ENCODE peak calls at places on chromosome 3, in four cellular contexts. M is fibroblast of pulmonary artery, P is NCI-H524, X is GM23248. L is an unnamed sample.
A peak's percentile ranks its signal among the peaks of the same experiment; 100 is the strongest.

GRCh38 chr3:194310516-194310915 is 40.6 kb downstream of the CPN2 start:
- DNase-seq in P (no peak), X (no peak), M (no peak), L (no peak)

GRCh38 chr3:42300013-42300412 is 34.0 kb upstream of the CCK start:
- DNase-seq in M (peak; percentile 61), X (peak; percentile 46), P (no peak), L (peak; percentile 35)

GRCh38 chr3:162632672-162633071 is 1136.1 kb downstream of the OTOL1 start:
- DNase-seq in P (no peak), X (peak; percentile 20), M (no peak), L (peak; percentile 56)

GRCh38 chr3:197540961-197541377 is 14.8 kb downstream of the BDH1 start:
- DNase-seq in M (no peak), P (no peak), X (no peak), L (no peak)

GRCh38 chr3:128763967-128764366 is 38.0 kb downstream of the RAB7A start:
- DNase-seq in X (no peak), P (no peak), M (no peak), L (no peak)

GRCh38 chr3:160374472-160374871 is 24.6 kb downstream of the IFT80 start:
- DNase-seq in X (peak; percentile 11), M (no peak), P (no peak), L (no peak)

GRCh38 chr3:110198717-110199587 is 861.6 kb upstream of the DPPA4 start:
- DNase-seq in X (no peak), P (no peak), M (no peak), L (no peak)

GRCh38 chr3:134333522-134334181 is 40.6 kb downstream of the AMOTL2 start:
- DNase-seq in P (no peak), M (peak; percentile 90), X (peak; percentile 89), L (peak; percentile 81)

GRCh38 chr3:170641510-170642236 is 55.8 kb upstream of the SLC7A14 start:
- DNase-seq in X (peak; percentile 62), M (no peak), P (no peak), L (no peak)

GRCh38 chr3:72487078-72487765 is 361.0 kb downstream of the SHQ1 start:
- DNase-seq in X (peak; percentile 94), M (peak; percentile 82), P (no peak), L (peak; percentile 79)

GRCh38 chr3:20890124-20890523 is 704.1 kb upstream of the SGO1 start:
- DNase-seq in P (no peak), M (no peak), X (no peak), L (no peak)

GRCh38 chr3:9226326-9226725 is 23.1 kb downstream of the SRGAP3 start:
- DNase-seq in X (peak; percentile 74), M (peak; percentile 50), P (no peak), L (peak; percentile 11)

GRCh38 chr3:141302364-141303141 is 65.8 kb upstream of the ZBTB38 start:
- DNase-seq in P (no peak), M (peak; percentile 71), X (peak; percentile 91), L (peak; percentile 55)

GRCh38 chr3:66320390-66320789 is 99.6 kb downstream of the SLC25A26 start:
- DNase-seq in X (no peak), P (no peak), M (no peak), L (no peak)

GRCh38 chr3:99868438-99868723 is 50.7 kb downstream of the CMSS1 start:
- DNase-seq in X (peak; percentile 49), M (peak; percentile 47), P (peak; percentile 8), L (no peak)

GRCh38 chr3:127475975-127476374 is 114.6 kb downstream of the TPRA1 start:
- DNase-seq in X (no peak), M (no peak), P (no peak), L (no peak)

GRCh38 chr3:177893321-177893720 is 642.9 kb upstream of the KCNMB2 start:
- DNase-seq in M (peak; percentile 7), P (no peak), X (peak; percentile 4), L (no peak)

GRCh38 chr3:16793321-16793720 is 91.4 kb upstream of the PLCL2 start:
- DNase-seq in P (no peak), X (no peak), M (no peak), L (no peak)

GRCh38 chr3:126908752-126909275 is 74.1 kb upstream of the PLXNA1 start:
- DNase-seq in P (no peak), M (no peak), X (no peak), L (no peak)

GRCh38 chr3:188685789-188686188 is 486.0 kb upstream of the TPRG1 start:
- DNase-seq in P (no peak), M (no peak), X (no peak), L (no peak)

GRCh38 chr3:126474498-126475410 is 937 bp downstream of the ZXDC start:
- DNase-seq in M (peak; percentile 49), X (peak; percentile 72), P (no peak), L (peak; percentile 34)

GRCh38 chr3:46089237-46090011 is 62.1 kb upstream of the XCR1 start:
- DNase-seq in P (no peak), M (peak; percentile 72), X (peak; percentile 98), L (peak; percentile 93)

GRCh38 chr3:182438398-182438797 is 354.9 kb upstream of the ATP11B start:
- DNase-seq in P (no peak), M (no peak), X (no peak), L (no peak)

GRCh38 chr3:23806322-23807160 is 786 bp downstream of the UBE2E1 start:
- DNase-seq in P (no peak), M (peak; percentile 11), X (peak; percentile 44), L (no peak)

GRCh38 chr3:171967137-171967783 is 72.1 kb upstream of the FNDC3B start:
- DNase-seq in P (no peak), X (peak; percentile 91), M (peak; percentile 88), L (peak; percentile 64)

GRCh38 chr3:52272831-52273230 is 5.6 kb downstream of the WDR82 start:
- DNase-seq in P (no peak), X (no peak), M (no peak), L (no peak)

GRCh38 chr3:46868948-46869347 is 5.7 kb upstream of the MYL3 start:
- DNase-seq in X (no peak), P (no peak), M (no peak), L (no peak)

GRCh38 chr3:3053974-3054373 is 56.2 kb downstream of the IL5RA start:
- DNase-seq in M (peak; percentile 25), P (no peak), X (no peak), L (no peak)

GRCh38 chr3:105040026-105040622 is 326.6 kb upstream of the ALCAM start:
- DNase-seq in M (peak; percentile 55), X (no peak), P (no peak), L (peak; percentile 53)

GRCh38 chr3:43156812-43157455 is 51.1 kb upstream of the POMGNT2 start:
- DNase-seq in P (no peak), M (no peak), X (no peak), L (no peak)

GRCh38 chr3:144344925-144345548 is 373.4 kb downstream of the DIPK2A start:
- DNase-seq in M (no peak), P (no peak), X (no peak), L (no peak)

GRCh38 chr3:136898549-136898948 is 36.5 kb downstream of the NCK1 start:
- DNase-seq in X (no peak), P (no peak), M (no peak), L (no peak)

GRCh38 chr3:172787746-172788145 is 37.2 kb downstream of the ECT2 start:
- DNase-seq in M (peak; percentile 14), X (peak; percentile 43), P (no peak), L (no peak)

GRCh38 chr3:169169340-169169963 is 494.1 kb downstream of the MECOM start:
- DNase-seq in P (no peak), M (no peak), X (no peak), L (no peak)

GRCh38 chr3:151169700-151170224 is 33.3 kb downstream of the GPR171 start:
- DNase-seq in M (no peak), P (no peak), X (peak; percentile 30), L (no peak)

GRCh38 chr3:30285188-30286006 is 321.0 kb upstream of the TGFBR2 start:
- DNase-seq in P (no peak), M (no peak), X (no peak), L (no peak)